ENCODE peak calls at places on chromosomes 4 and X, in nine cellular contexts. T is Peyer's patch, Y is transverse colon, P is A673, L is GM23248, U is body of pancreas, W is heart right ventricle, M is tibial nerve, C is dorsolateral prefrontal cortex. E is an unnamed sample.

GRCh38 chrX:39729834-39730670 is 367.7 kb downstream of the BCOR start:
- DNase-seq in L (peak; percentile 27), W (no peak), M (no peak), P (no peak), C (no peak), T (no peak), Y (no peak), U (no peak), E (no peak)

GRCh38 chr4:53586121-53586816 is 5.0 kb downstream of the LNX1 start:
- DNase-seq in L (peak; percentile 97), C (no peak), U (no peak), M (no peak), Y (no peak), P (peak; percentile 67), W (no peak), T (no peak), E (peak; percentile 94)

GRCh38 chr4:158710814-158711213 is 12.4 kb downstream of the PPID start:
- DNase-seq in T (no peak), W (no peak), C (no peak), L (peak; percentile 35), P (peak; percentile 22), M (no peak), Y (no peak), U (no peak), E (no peak)

GRCh38 chrX:65688403-65688881 is 21.0 kb downstream of the MSN start:
- DNase-seq in M (no peak), U (no peak), T (peak; percentile 34), Y (peak; percentile 21), P (no peak), L (peak; percentile 78), W (no peak), C (no peak), E (no peak)

GRCh38 chr4:80259012-80259411 is 7.5 kb upstream of the FGF5 start:
- DNase-seq in L (no peak), Y (no peak), P (no peak), T (no peak), W (no peak), C (no peak), M (no peak), U (no peak), E (no peak)

GRCh38 chrX:148732743-148733142 is 232.3 kb downstream of the AFF2 start:
- DNase-seq in W (no peak), C (no peak), L (no peak), Y (no peak), U (no peak), T (no peak), M (no peak), P (no peak), E (no peak)

GRCh38 chrX:132963846-132964245 is 5.4 kb upstream of the HS6ST2 start:
- DNase-seq in C (no peak), U (no peak), Y (no peak), W (no peak), P (no peak), M (no peak), L (no peak), T (no peak), E (no peak)

GRCh38 chr4:22508376-22508775 is 7.5 kb downstream of the ADGRA3 start:
- DNase-seq in M (no peak), C (no peak), Y (no peak), T (no peak), L (no peak), W (no peak), U (no peak), P (no peak), E (no peak)

GRCh38 chrX:39477438-39478120 is 620.2 kb downstream of the BCOR start:
- DNase-seq in P (no peak), M (no peak), Y (peak; percentile 35), U (peak; percentile 53), W (peak; percentile 77), C (no peak), T (no peak), L (no peak), E (no peak)

GRCh38 chr4:147793569-147793968 is 61.7 kb downstream of the ARHGAP10 start:
- DNase-seq in T (no peak), U (no peak), C (no peak), L (no peak), Y (no peak), W (no peak), P (no peak), M (no peak), E (no peak)

GRCh38 chr4:147714575-147715401 is 17.1 kb upstream of the ARHGAP10 start:
- DNase-seq in U (no peak), Y (peak; percentile 23), W (no peak), T (no peak), M (peak; percentile 46), C (no peak), P (no peak), L (peak; percentile 92), E (no peak)

GRCh38 chrX:130055899-130056298 is 54.4 kb downstream of the ELF4 start:
- DNase-seq in C (no peak), P (no peak), T (no peak), W (no peak), Y (no peak), M (no peak), L (no peak), U (no peak), E (no peak)

GRCh38 chrX:15356444-15356843 is 21.1 kb upstream of the PIGA start:
- DNase-seq in U (no peak), W (no peak), T (no peak), L (peak; percentile 49), P (no peak), Y (no peak), C (no peak), M (no peak), E (no peak)

GRCh38 chr4:75916091-75916661 is 13.9 kb upstream of the PPEF2 start:
- DNase-seq in C (no peak), T (no peak), L (peak; percentile 68), P (peak; percentile 38), U (peak; percentile 41), W (no peak), Y (peak; percentile 26), M (no peak), E (no peak)

GRCh38 chr4:147877308-147877771 is 145.5 kb downstream of the ARHGAP10 start:
- DNase-seq in M (no peak), C (no peak), W (no peak), P (no peak), T (no peak), U (no peak), Y (no peak), L (no peak), E (no peak)

GRCh38 chr4:48752256-48752655 is 27.8 kb downstream of the FRYL start:
- DNase-seq in M (no peak), W (no peak), C (no peak), T (no peak), Y (no peak), L (no peak), U (no peak), P (no peak), E (no peak)

GRCh38 chr4:81684357-81684756 is 212.7 kb upstream of the RASGEF1B start:
- DNase-seq in P (peak; percentile 12), W (no peak), L (no peak), M (no peak), U (peak; percentile 22), T (no peak), C (no peak), Y (no peak), E (no peak)

GRCh38 chr4:103046416-103047290 is 27.1 kb upstream of the SLC9B1 start:
- DNase-seq in M (no peak), C (no peak), P (peak; percentile 61), W (no peak), T (no peak), U (peak; percentile 36), Y (peak; percentile 27), L (peak; percentile 60), E (no peak)

GRCh38 chr4:158259955-158260575 is 49.8 kb downstream of the TMEM144 start:
- DNase-seq in W (no peak), M (no peak), C (no peak), P (peak; percentile 71), T (no peak), Y (no peak), U (no peak), L (peak; percentile 41), E (no peak)

DNA sequence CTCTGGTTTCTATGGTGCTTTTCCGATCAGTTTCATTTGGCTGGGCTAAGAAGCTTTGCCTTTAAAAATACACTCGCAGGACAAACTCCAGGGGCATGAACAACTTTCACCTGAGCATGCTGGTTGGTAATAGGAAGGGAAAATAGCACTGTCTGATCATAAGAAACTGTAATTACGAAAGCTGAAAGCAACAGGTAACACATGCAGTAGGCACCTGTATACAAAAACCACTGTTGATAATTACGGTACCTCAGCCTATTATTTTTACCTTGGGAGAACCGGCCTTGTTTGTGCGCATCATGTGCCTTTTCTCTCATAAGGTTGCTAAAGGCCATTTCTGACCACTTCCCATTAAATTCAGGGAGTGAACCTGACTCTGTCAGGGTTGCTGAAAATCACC is 45.7 kb downstream of the RTL9 start:
- DNase-seq in M (no peak), L (no peak), P (no peak), U (no peak), W (no peak), Y (no peak), T (no peak), C (no peak), E (no peak)
- H3K27ac ChIP-seq in M (no peak overlapping the region), L (peak overlapping the region; percentile 94), P (no peak overlapping the region), U (no peak overlapping the region), W (no peak overlapping the region), Y (no peak overlapping the region), T (no peak overlapping the region), C (no peak overlapping the region), E (no peak overlapping the region)

GRCh38 chrX:107574711-107575110 is 53.6 kb upstream of the PRPS1 start:
- DNase-seq in T (no peak), Y (no peak), M (no peak), P (no peak), W (no peak), C (no peak), L (peak; percentile 79), U (no peak), E (no peak)
- H3K27ac ChIP-seq in T (no peak overlapping the region), Y (no peak overlapping the region), M (no peak overlapping the region), P (no peak overlapping the region), W (no peak overlapping the region), C (no peak overlapping the region), L (peak overlapping the region; percentile 98), U (peak overlapping the region; percentile 52), E (peak overlapping the region; percentile 79)

DNA sequence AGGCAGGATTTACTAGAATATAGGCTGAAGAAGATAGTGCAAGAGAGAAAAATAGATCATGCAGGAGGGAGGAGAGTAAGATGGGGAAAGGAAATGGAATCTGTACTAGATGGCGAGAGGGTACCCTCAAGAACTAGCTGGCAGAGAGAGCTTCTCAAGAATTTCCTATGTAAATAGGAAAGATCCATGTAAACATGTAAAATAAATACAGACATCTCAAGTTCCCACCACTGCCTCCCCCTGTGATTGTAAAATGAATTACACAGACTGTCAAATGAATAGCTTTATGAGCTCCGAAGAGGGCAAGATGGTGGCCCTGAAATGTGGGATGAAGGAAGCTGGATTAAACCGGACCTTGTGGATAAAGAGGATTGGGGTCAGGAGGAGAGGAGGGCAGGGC is 178.0 kb downstream of the PALLD start:
- DNase-seq in W (no peak), Y (no peak), M (no peak), T (no peak), P (no peak), C (no peak), U (no peak), L (no peak), E (no peak)
- H3K27ac ChIP-seq in W (no peak overlapping the region), Y (no peak overlapping the region), M (no peak overlapping the region), T (no peak overlapping the region), P (no peak overlapping the region), C (no peak overlapping the region), U (no peak overlapping the region), L (no peak overlapping the region), E (no peak overlapping the region)

DNA sequence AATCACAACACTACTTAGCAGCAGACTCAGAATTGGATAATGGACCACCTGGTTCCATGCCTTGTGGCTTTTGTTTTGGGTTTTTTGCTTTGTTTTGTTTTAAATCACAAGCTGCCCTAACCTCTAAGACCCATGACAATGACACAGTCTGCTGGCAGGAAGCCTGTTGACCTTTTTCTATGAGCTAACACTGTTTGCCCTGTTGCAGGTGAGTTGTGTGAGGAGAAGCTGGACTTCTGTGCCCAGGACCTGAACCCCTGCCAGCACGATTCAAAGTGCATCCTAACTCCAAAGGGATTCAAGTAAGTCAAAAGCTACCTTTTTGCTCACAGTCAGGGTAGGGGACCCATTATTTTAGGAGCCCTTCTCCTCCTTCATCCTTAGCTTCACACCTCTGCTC is 110.8 kb upstream of the PACRGL start:
- DNase-seq in L (no peak), M (no peak), C (no peak), Y (no peak), W (no peak), U (no peak), T (no peak), P (no peak), E (no peak)
- H3K27ac ChIP-seq in L (no peak overlapping the region), M (no peak overlapping the region), C (no peak overlapping the region), Y (no peak overlapping the region), W (no peak overlapping the region), U (no peak overlapping the region), T (no peak overlapping the region), P (no peak overlapping the region), E (no peak overlapping the region)

E was measured in epithelial cell of prostate.